ENCODE peak calls at places on chromosomes 7 and 10, in nine cellular contexts. X, H, K, V, T, C, N, S and U are unnamed samples.

GRCh38 chr10:32056136-32057040 is at the start of gene KIF5B:
- DNase-seq in V (peak; percentile 91), H (no peak), S (peak; percentile 80), T (peak; percentile 88), C (peak; percentile 88), N (peak; percentile 94), X (peak; percentile 81), K (peak; percentile 91), U (peak; percentile 83)

GRCh38 chr10:102111276-102111675 is 8.9 kb downstream of the LDB1 start:
- DNase-seq in C (no peak), H (no peak), S (no peak), K (no peak), X (no peak), N (no peak), V (no peak), T (no peak), U (no peak)

GRCh38 chr7:2086229-2086628 is 146.5 kb downstream of the MAD1L1 start:
- DNase-seq in T (no peak), S (no peak), X (no peak), H (no peak), N (no peak), K (no peak), C (no peak), V (no peak), U (no peak)

GRCh38 chr10:43111921-43112607 is 26.2 kb upstream of the CSGALNACT2 start:
- DNase-seq in H (no peak), N (no peak), X (no peak), T (no peak), S (no peak), V (no peak), C (no peak), K (no peak), U (no peak)

GRCh38 chr10:98047009-98047741 is 16.8 kb upstream of the CRTAC1 start:
- DNase-seq in K (no peak), T (no peak), C (peak; percentile 38), X (no peak), N (no peak), H (no peak), S (no peak), V (peak; percentile 29), U (no peak)

GRCh38 chr7:29454899-29455451 is 108.7 kb upstream of the PRR15 start:
- DNase-seq in K (peak; percentile 36), H (peak; percentile 32), N (no peak), S (peak; percentile 30), T (no peak), X (no peak), C (no peak), V (no peak), U (no peak)

GRCh38 chr7:4343272-4344000 is 338.7 kb upstream of the FOXK1 start:
- DNase-seq in K (no peak), N (no peak), H (no peak), T (no peak), S (no peak), C (no peak), X (no peak), V (no peak), U (no peak)

GRCh38 chr7:81460646-81461045 is 309.2 kb downstream of the HGF start:
- DNase-seq in N (no peak), X (no peak), T (no peak), C (no peak), K (no peak), V (no peak), S (no peak), H (no peak), U (no peak)

GRCh38 chr7:23357190-23358093 is 58.3 kb downstream of the MALSU1 start:
- DNase-seq in C (no peak), X (no peak), N (no peak), K (peak; percentile 81), T (peak; percentile 77), V (no peak), H (peak; percentile 38), S (peak; percentile 87), U (peak; percentile 74)

GRCh38 chr7:50369408-50370026 is 65.0 kb downstream of the IKZF1 start:
- DNase-seq in H (no peak), X (no peak), V (no peak), T (peak; percentile 58), S (peak; percentile 50), K (peak; percentile 25), N (no peak), C (no peak), U (peak; percentile 43)

GRCh38 chr7:35760082-35760770 is 40.6 kb upstream of the SEPTIN7 start:
- DNase-seq in S (no peak), N (no peak), X (no peak), K (no peak), V (no peak), C (no peak), T (peak; percentile 44), H (no peak), U (no peak)

GRCh38 chr7:25031432-25031831 is 51.5 kb upstream of the OSBPL3 start:
- DNase-seq in S (peak; percentile 11), X (no peak), V (no peak), T (no peak), C (no peak), N (peak; percentile 71), K (no peak), H (no peak), U (no peak)
- TF ChIP-seq CTCF in S (no peak), X (no peak), V (no peak), T (no peak), C (no peak), N (peak; percentile 50), K (no peak), H (no peak), U (no peak)

DNA sequence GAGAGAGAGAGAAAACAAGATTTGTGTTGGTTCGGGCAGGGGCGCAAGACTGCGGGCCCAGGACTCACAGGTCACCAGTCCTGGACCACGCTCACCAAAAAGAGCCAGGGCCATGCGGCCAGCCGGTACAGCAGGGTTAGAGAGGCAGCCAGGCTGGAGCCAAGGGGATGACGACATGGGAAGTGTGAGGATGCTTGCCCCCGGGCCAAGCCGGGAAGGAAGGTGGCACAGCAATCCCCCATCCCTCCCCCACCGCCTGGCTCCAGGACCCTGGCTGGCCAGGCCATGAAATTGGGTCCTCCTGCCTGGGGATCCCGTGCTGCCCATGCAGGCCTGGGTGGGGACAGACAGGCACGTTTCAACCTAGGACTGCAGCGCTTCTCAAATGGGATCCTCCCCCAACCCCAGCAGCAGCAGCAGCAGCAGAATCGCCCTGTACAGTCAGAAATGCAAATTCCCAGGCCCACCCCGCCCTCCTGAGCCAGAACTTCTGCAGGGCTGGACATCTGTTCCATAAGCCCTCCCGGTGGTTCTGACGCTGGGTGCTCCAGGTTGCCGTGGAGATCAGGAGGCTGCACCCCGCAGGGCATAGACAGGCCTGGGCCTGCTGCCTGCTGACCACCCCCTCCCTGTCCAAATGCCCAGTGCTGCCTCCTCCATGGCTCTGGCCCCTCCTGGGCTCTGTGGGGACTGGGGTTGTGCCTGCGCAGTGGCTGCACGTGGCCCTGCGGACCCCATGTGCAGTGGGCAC is 35.0 kb downstream of the YKT6 start:
- DNase-seq in T (no peak), V (no peak), H (no peak), N (no peak), X (no peak), K (peak; percentile 40), C (no peak), S (no peak), U (peak; percentile 52)
- TF ChIP-seq CTCF in T (no peak), V (no peak), H (no peak), N (no peak), X (no peak), K (no peak), C (no peak), S (no peak), U (no peak)

GRCh38 chr10:44881639-44882038 is 29.5 kb upstream of the TMEM72 start:
- DNase-seq in T (no peak), K (no peak), H (no peak), V (no peak), S (no peak), X (no peak), C (no peak), N (no peak), U (no peak)

GRCh38 chr10:44880090-44880715 is 30.9 kb upstream of the TMEM72 start:
- DNase-seq in C (no peak), H (no peak), N (no peak), V (no peak), K (no peak), S (no peak), X (no peak), T (no peak), U (no peak)

GRCh38 chr10:44879531-44879899 is 31.6 kb upstream of the TMEM72 start:
- DNase-seq in H (no peak), N (no peak), K (no peak), S (no peak), C (no peak), T (no peak), V (no peak), X (no peak), U (no peak)

GRCh38 chr10:44882146-44882720 is 28.9 kb upstream of the TMEM72 start:
- DNase-seq in H (no peak), C (no peak), T (no peak), N (no peak), S (no peak), V (no peak), K (no peak), X (no peak), U (no peak)

DNA sequence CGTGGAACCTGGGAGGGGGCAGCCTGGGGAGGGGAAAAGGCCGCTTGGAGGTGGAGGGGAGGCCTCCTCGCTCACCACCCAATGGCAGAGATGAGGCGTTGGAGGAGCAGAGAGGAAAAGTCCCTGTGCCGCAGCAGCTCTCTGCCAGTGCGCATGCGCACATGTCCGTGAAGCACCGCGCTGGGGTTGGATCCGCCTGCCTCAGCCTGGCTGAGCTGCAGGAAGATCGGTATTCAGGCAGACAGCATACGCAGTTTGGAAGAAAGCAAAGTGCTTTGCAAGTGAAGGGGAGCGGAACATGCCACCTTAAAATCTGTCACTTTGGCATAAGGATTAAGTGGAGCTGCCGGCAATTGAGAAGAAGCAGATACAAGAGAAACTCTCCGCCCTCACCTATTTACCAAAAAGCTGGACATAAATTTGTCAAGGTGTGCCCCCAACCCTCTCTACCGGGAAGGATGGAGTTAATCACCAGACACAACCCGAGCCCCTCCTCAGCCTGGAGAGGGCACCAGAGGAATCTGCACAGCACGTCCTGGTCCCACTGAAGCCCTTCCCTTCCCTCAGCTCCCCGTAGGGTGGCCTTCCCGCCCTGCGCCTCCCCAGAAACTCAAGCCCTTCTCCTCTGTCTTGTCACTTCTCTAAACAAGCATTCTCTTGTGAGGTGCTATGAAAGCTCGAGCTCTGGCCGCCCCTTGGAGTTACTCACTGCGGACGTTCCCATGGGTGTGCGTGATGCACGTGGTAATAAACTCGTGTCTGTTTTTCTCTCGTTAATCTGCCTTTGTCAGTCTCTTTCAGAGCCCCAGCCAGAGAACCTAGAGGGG is 32.2 kb upstream of the TMEM72 start:
- DNase-seq in H (peak; percentile 28), N (peak; percentile 80), T (peak; percentile 93), C (peak; percentile 89), V (peak; percentile 93), X (peak; percentile 81), K (peak; percentile 62), S (peak; percentile 28), U (no peak)
- TF ChIP-seq CTCF in H (no peak), N (no peak), T (peak; percentile 34), C (no peak), V (no peak), X (no peak), K (no peak), S (no peak), U (no peak)

DNA sequence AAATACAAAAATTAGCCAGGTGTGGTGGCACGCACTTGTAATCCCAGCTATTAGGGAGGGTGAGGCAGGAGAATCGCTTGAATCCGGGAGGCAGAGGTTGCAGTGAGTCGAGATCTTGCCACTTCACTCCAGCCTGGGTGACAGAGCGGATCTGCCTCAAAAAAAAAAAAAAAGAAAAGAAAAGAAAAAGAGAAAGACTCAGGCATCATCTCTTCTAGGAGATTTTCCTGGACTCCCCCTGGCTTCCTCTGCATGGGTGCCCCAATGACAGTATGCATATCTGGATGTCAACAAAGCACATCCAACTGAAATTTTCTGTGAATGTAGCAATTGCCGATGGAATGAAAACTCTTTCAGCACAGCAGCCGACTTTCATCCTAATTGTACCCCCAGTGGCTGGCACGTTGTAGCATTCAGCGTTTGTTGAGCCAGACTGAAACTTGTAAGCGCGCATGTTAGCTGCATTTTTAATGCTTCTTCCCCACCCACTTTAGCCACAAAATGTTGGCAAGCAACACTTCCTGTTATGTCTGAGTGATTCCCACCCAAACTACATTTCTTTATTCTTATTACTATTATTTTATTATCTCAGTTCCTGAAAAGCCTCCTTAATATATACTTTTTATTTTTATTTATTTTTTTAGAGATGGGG is 70.2 kb downstream of the PRTFDC1 start:
- DNase-seq in N (no peak), V (no peak), H (no peak), X (peak; percentile 44), S (no peak), C (no peak), K (no peak), T (peak; percentile 81), U (peak; percentile 43)
- TF ChIP-seq CTCF in N (no peak), V (no peak), H (no peak), X (no peak), S (no peak), C (no peak), K (no peak), T (no peak), U (no peak)